ENCODE peak calls at places on chromosome 1, in eight cellular contexts. P is stimulated activated CD4-positive, alpha-beta T cell treated with anti-CD3 and anti-CD28 coated beads, Interleukin-4, amount 100 ng/mL, for 48 hours; V is astrocyte of the spinal cord; U is posterior cingulate gyrus; J is iris pigment epithelial cell; Z is activated T-cell treated with anti-CD3 and anti-CD28 coated beads, Interleukin-2, amount 50 U/mL, for 4 hours; N is HCT116; O is psoas muscle. K is an unnamed sample.

GRCh38 chr1:112465122-112465521 is 43.6 kb upstream of the WNT2B start:
- DNase-seq in P (no peak), V (peak; percentile 59), U (no peak), J (peak; percentile 72), Z (no peak), N (no peak), O (no peak), K (no peak)

GRCh38 chr1:212293579-212293978 is 8.4 kb downstream of the PPP2R5A start:
- DNase-seq in P (no peak), V (no peak), U (no peak), J (peak; percentile 20), Z (no peak), N (no peak), O (no peak), K (no peak)

GRCh38 chr1:3196577-3197245 is 127.7 kb downstream of the PRDM16 start:
- DNase-seq in P (no peak), V (no peak), U (no peak), J (no peak), Z (no peak), N (no peak), O (no peak), K (no peak)

GRCh38 chr1:159282118-159282517 is 20.0 kb upstream of the FCER1A start:
- DNase-seq in P (no peak), V (no peak), U (no peak), J (peak; percentile 23), Z (no peak), N (no peak), O (no peak), K (no peak)

GRCh38 chr1:149849947-149850360 is 49.4 kb upstream of the BOLA1 start:
- DNase-seq in P (no peak), V (peak; percentile 20), U (no peak), J (peak; percentile 24), Z (no peak), N (no peak), O (no peak), K (no peak)

GRCh38 chr1:75765697-75766355 is 20.2 kb upstream of the RABGGTB start:
- DNase-seq in P (no peak), V (peak; percentile 84), U (no peak), J (peak; percentile 89), Z (no peak), N (no peak), O (no peak), K (no peak)

GRCh38 chr1:183609313-183609712 is 19.1 kb upstream of the NCF2 start:
- DNase-seq in P (no peak), V (peak; percentile 53), U (peak; percentile 63), J (peak; percentile 65), Z (no peak), N (no peak), O (peak; percentile 56), K (peak; percentile 36)

GRCh38 chr1:207248544-207249206 is 72.8 kb upstream of the CD55 start:
- DNase-seq in P (no peak), V (no peak), U (no peak), J (peak; percentile 71), Z (no peak), N (no peak), O (no peak), K (no peak)

GRCh38 chr1:1630965-1631792 is 794 bp upstream of the MMP23B start:
- DNase-seq in P (no peak), V (no peak), U (peak; percentile 61), J (no peak), Z (no peak), N (no peak), O (peak; percentile 82), K (no peak)

GRCh38 chr1:91830242-91831131 is 55.5 kb downstream of the TGFBR3 start:
- DNase-seq in P (no peak), V (peak; percentile 82), U (peak; percentile 27), J (peak; percentile 92), Z (no peak), N (no peak), O (peak; percentile 32), K (no peak)

GRCh38 chr1:58670200-58670599 is 29.7 kb downstream of the MYSM1 start:
- DNase-seq in P (no peak), V (no peak), U (no peak), J (no peak), Z (no peak), N (no peak), O (no peak), K (no peak)

GRCh38 chr1:45334308-45335245 is 5.4 kb upstream of the TOE1 start:
- DNase-seq in P (no peak), V (no peak), U (no peak), J (no peak), Z (no peak), N (no peak), O (peak; percentile 50), K (no peak)

GRCh38 chr1:66084442-66084841 is 291.7 kb downstream of the PDE4B start:
- DNase-seq in P (no peak), V (no peak), U (no peak), J (no peak), Z (no peak), N (no peak), O (no peak), K (no peak)

GRCh38 chr1:110065841-110066240 is 4.6 kb downstream of the ALX3 start:
- DNase-seq in P (no peak), V (no peak), U (no peak), J (no peak), Z (no peak), N (no peak), O (no peak), K (no peak)

GRCh38 chr1:241021286-241021685 is 335.7 kb downstream of the RGS7 start:
- DNase-seq in P (no peak), V (no peak), U (no peak), J (no peak), Z (no peak), N (no peak), O (no peak), K (no peak)

GRCh38 chr1:33349081-33349759 is 28.3 kb upstream of the A3GALT2 start:
- DNase-seq in P (peak; percentile 34), V (no peak), U (peak; percentile 58), J (peak; percentile 67), Z (peak; percentile 27), N (no peak), O (peak; percentile 70), K (no peak)

GRCh38 chr1:72284398-72285073 is 2.2 kb upstream of the NEGR1 start:
- DNase-seq in P (peak; percentile 6), V (peak; percentile 97), U (peak; percentile 64), J (peak; percentile 96), Z (no peak), N (no peak), O (peak; percentile 29), K (no peak)

GRCh38 chr1:209962856-209963255 is 24.8 kb downstream of the SYT14 start:
- DNase-seq in P (no peak), V (no peak), U (no peak), J (no peak), Z (no peak), N (no peak), O (no peak), K (no peak)

GRCh38 chr1:17046043-17046657 is 7.7 kb downstream of the SDHB start:
- DNase-seq in P (no peak), V (peak; percentile 74), U (no peak), J (peak; percentile 73), Z (no peak), N (peak; percentile 49), O (no peak), K (no peak)

GRCh38 chr1:197152662-197153061 is 6.2 kb upstream of the ASPM start:
- DNase-seq in P (no peak), V (no peak), U (no peak), J (no peak), Z (no peak), N (no peak), O (no peak), K (no peak)

GRCh38 chr1:207091185-207091906 is 2.7 kb downstream of the C4BPB start:
- DNase-seq in P (no peak), V (no peak), U (no peak), J (no peak), Z (no peak), N (no peak), O (no peak), K (no peak)

GRCh38 chr1:42639116-42639515 is 19.1 kb upstream of the PPIH start:
- DNase-seq in P (no peak), V (no peak), U (no peak), J (peak; percentile 74), Z (no peak), N (no peak), O (no peak), K (no peak)

GRCh38 chr1:1274299-1274930 is 761 bp upstream of the UBE2J2 start:
- DNase-seq in P (no peak), V (no peak), U (no peak), J (no peak), Z (no peak), N (no peak), O (no peak), K (no peak)

GRCh38 chr1:76154213-76154956 is 79.8 kb downstream of the ST6GALNAC3 start:
- DNase-seq in P (peak; percentile 81), V (peak; percentile 78), U (peak; percentile 82), J (peak; percentile 71), Z (peak; percentile 77), N (peak; percentile 50), O (peak; percentile 65), K (peak; percentile 81)